ENCODE peak calls at places on chromosomes 13 and 19, in nine cellular contexts. One of them, this sample, is unnamed.

GRCh38 chr13:30577381-30577780 is 40.3 kb upstream of the USPL1 start:
- DNase-seq in activated T-cell treated with anti-CD3 and anti-CD28 coated beads for 1 hour: no peak
- DNase-seq in stimulated activated CD4-positive, alpha-beta T cell treated with anti-CD3 and anti-CD28 coated beads, Interleukin-2, amount 100 ng/mL, for 48 hours: peak; percentile 16
- DNase-seq in pancreas: no peak
- DNase-seq in LoVo: peak; percentile 75
- DNase-seq in mucosa of descending colon: no peak
- DNase-seq in WTC11: no peak
- DNase-seq in spleen: no peak
- DNase-seq in activated CD4-positive, alpha-beta memory T cell treated with anti-CD3 and anti-CD28 coated beads for 36 hours: peak; percentile 80
- DNase-seq in this sample: no peak

GRCh38 chr13:42497798-42498197 is 76.2 kb upstream of the TNFSF11 start:
- DNase-seq in activated T-cell treated with anti-CD3 and anti-CD28 coated beads for 1 hour: no peak
- DNase-seq in stimulated activated CD4-positive, alpha-beta T cell treated with anti-CD3 and anti-CD28 coated beads, Interleukin-2, amount 100 ng/mL, for 48 hours: no peak
- DNase-seq in pancreas: no peak
- DNase-seq in LoVo: no peak
- DNase-seq in mucosa of descending colon: no peak
- DNase-seq in WTC11: no peak
- DNase-seq in spleen: no peak
- DNase-seq in activated CD4-positive, alpha-beta memory T cell treated with anti-CD3 and anti-CD28 coated beads for 36 hours: peak; percentile 65
- DNase-seq in this sample: no peak

GRCh38 chr13:98345103-98345899 is 168.2 kb upstream of the RNF113B start:
- DNase-seq in activated T-cell treated with anti-CD3 and anti-CD28 coated beads for 1 hour: no peak
- DNase-seq in stimulated activated CD4-positive, alpha-beta T cell treated with anti-CD3 and anti-CD28 coated beads, Interleukin-2, amount 100 ng/mL, for 48 hours: no peak
- DNase-seq in pancreas: no peak
- DNase-seq in LoVo: no peak
- DNase-seq in mucosa of descending colon: no peak
- DNase-seq in WTC11: no peak
- DNase-seq in spleen: no peak
- DNase-seq in activated CD4-positive, alpha-beta memory T cell treated with anti-CD3 and anti-CD28 coated beads for 36 hours: peak; percentile 12
- DNase-seq in this sample: no peak

GRCh38 chr19:23075031-23075733 is 41.6 kb upstream of the ZNF730 start:
- DNase-seq in activated T-cell treated with anti-CD3 and anti-CD28 coated beads for 1 hour: no peak
- DNase-seq in stimulated activated CD4-positive, alpha-beta T cell treated with anti-CD3 and anti-CD28 coated beads, Interleukin-2, amount 100 ng/mL, for 48 hours: no peak
- DNase-seq in pancreas: peak; percentile 48
- DNase-seq in LoVo: no peak
- DNase-seq in mucosa of descending colon: peak; percentile 54
- DNase-seq in WTC11: peak; percentile 92
- DNase-seq in spleen: peak; percentile 71
- DNase-seq in activated CD4-positive, alpha-beta memory T cell treated with anti-CD3 and anti-CD28 coated beads for 36 hours: peak; percentile 10
- DNase-seq in this sample: no peak

GRCh38 chr19:17686592-17687042 is 1.5 kb downstream of the UNC13A start:
- DNase-seq in activated T-cell treated with anti-CD3 and anti-CD28 coated beads for 1 hour: no peak
- DNase-seq in stimulated activated CD4-positive, alpha-beta T cell treated with anti-CD3 and anti-CD28 coated beads, Interleukin-2, amount 100 ng/mL, for 48 hours: no peak
- DNase-seq in pancreas: peak; percentile 53
- DNase-seq in LoVo: no peak
- DNase-seq in mucosa of descending colon: no peak
- DNase-seq in WTC11: peak; percentile 84
- DNase-seq in spleen: no peak
- DNase-seq in activated CD4-positive, alpha-beta memory T cell treated with anti-CD3 and anti-CD28 coated beads for 36 hours: peak; percentile 20
- DNase-seq in this sample: no peak

GRCh38 chr19:29188704-29189375 is 24.1 kb downstream of the UQCRFS1 start:
- DNase-seq in activated T-cell treated with anti-CD3 and anti-CD28 coated beads for 1 hour: no peak
- DNase-seq in stimulated activated CD4-positive, alpha-beta T cell treated with anti-CD3 and anti-CD28 coated beads, Interleukin-2, amount 100 ng/mL, for 48 hours: no peak
- DNase-seq in pancreas: no peak
- DNase-seq in LoVo: no peak
- DNase-seq in mucosa of descending colon: no peak
- DNase-seq in WTC11: no peak
- DNase-seq in spleen: no peak
- DNase-seq in activated CD4-positive, alpha-beta memory T cell treated with anti-CD3 and anti-CD28 coated beads for 36 hours: no peak
- DNase-seq in this sample: no peak

GRCh38 chr13:94169783-94170513 is 309.5 kb downstream of the DCT start:
- DNase-seq in activated T-cell treated with anti-CD3 and anti-CD28 coated beads for 1 hour: no peak
- DNase-seq in stimulated activated CD4-positive, alpha-beta T cell treated with anti-CD3 and anti-CD28 coated beads, Interleukin-2, amount 100 ng/mL, for 48 hours: no peak
- DNase-seq in pancreas: peak; percentile 22
- DNase-seq in LoVo: no peak
- DNase-seq in mucosa of descending colon: peak; percentile 44
- DNase-seq in WTC11: peak; percentile 15
- DNase-seq in spleen: no peak
- DNase-seq in activated CD4-positive, alpha-beta memory T cell treated with anti-CD3 and anti-CD28 coated beads for 36 hours: no peak
- DNase-seq in this sample: no peak

GRCh38 chr19:3176715-3177501 is 1.7 kb upstream of the S1PR4 start:
- DNase-seq in activated T-cell treated with anti-CD3 and anti-CD28 coated beads for 1 hour: peak; percentile 60
- DNase-seq in stimulated activated CD4-positive, alpha-beta T cell treated with anti-CD3 and anti-CD28 coated beads, Interleukin-2, amount 100 ng/mL, for 48 hours: peak; percentile 59
- DNase-seq in pancreas: peak; percentile 74
- DNase-seq in LoVo: peak; percentile 84
- DNase-seq in mucosa of descending colon: peak; percentile 80
- DNase-seq in WTC11: no peak
- DNase-seq in spleen: peak; percentile 87
- DNase-seq in activated CD4-positive, alpha-beta memory T cell treated with anti-CD3 and anti-CD28 coated beads for 36 hours: peak; percentile 84
- DNase-seq in this sample: no peak

GRCh38 chr19:956747-957451 is 27.2 kb upstream of the WDR18 start:
- DNase-seq in activated T-cell treated with anti-CD3 and anti-CD28 coated beads for 1 hour: no peak
- DNase-seq in stimulated activated CD4-positive, alpha-beta T cell treated with anti-CD3 and anti-CD28 coated beads, Interleukin-2, amount 100 ng/mL, for 48 hours: no peak
- DNase-seq in pancreas: peak; percentile 60
- DNase-seq in LoVo: no peak
- DNase-seq in mucosa of descending colon: no peak
- DNase-seq in WTC11: peak; percentile 45
- DNase-seq in spleen: no peak
- DNase-seq in activated CD4-positive, alpha-beta memory T cell treated with anti-CD3 and anti-CD28 coated beads for 36 hours: no peak
- DNase-seq in this sample: no peak

GRCh38 chr19:19275166-19275565 is 2.1 kb upstream of the TM6SF2 start:
- DNase-seq in activated T-cell treated with anti-CD3 and anti-CD28 coated beads for 1 hour: no peak
- DNase-seq in stimulated activated CD4-positive, alpha-beta T cell treated with anti-CD3 and anti-CD28 coated beads, Interleukin-2, amount 100 ng/mL, for 48 hours: no peak
- DNase-seq in pancreas: peak; percentile 61
- DNase-seq in LoVo: no peak
- DNase-seq in mucosa of descending colon: no peak
- DNase-seq in WTC11: no peak
- DNase-seq in spleen: no peak
- DNase-seq in activated CD4-positive, alpha-beta memory T cell treated with anti-CD3 and anti-CD28 coated beads for 36 hours: no peak
- DNase-seq in this sample: no peak

GRCh38 chr13:73596382-73596781 is 537.6 kb downstream of the KLF5 start:
- DNase-seq in activated T-cell treated with anti-CD3 and anti-CD28 coated beads for 1 hour: no peak
- DNase-seq in stimulated activated CD4-positive, alpha-beta T cell treated with anti-CD3 and anti-CD28 coated beads, Interleukin-2, amount 100 ng/mL, for 48 hours: no peak
- DNase-seq in pancreas: no peak
- DNase-seq in LoVo: no peak
- DNase-seq in mucosa of descending colon: no peak
- DNase-seq in WTC11: no peak
- DNase-seq in spleen: no peak
- DNase-seq in activated CD4-positive, alpha-beta memory T cell treated with anti-CD3 and anti-CD28 coated beads for 36 hours: no peak
- DNase-seq in this sample: no peak

GRCh38 chr19:29457413-29457812 is 68.4 kb upstream of the VSTM2B start:
- DNase-seq in activated T-cell treated with anti-CD3 and anti-CD28 coated beads for 1 hour: no peak
- DNase-seq in stimulated activated CD4-positive, alpha-beta T cell treated with anti-CD3 and anti-CD28 coated beads, Interleukin-2, amount 100 ng/mL, for 48 hours: no peak
- DNase-seq in pancreas: no peak
- DNase-seq in LoVo: no peak
- DNase-seq in mucosa of descending colon: no peak
- DNase-seq in WTC11: no peak
- DNase-seq in spleen: no peak
- DNase-seq in activated CD4-positive, alpha-beta memory T cell treated with anti-CD3 and anti-CD28 coated beads for 36 hours: no peak
- DNase-seq in this sample: no peak

GRCh38 chr13:114099191-114099590 is 33.2 kb downstream of the RASA3 start:
- DNase-seq in activated T-cell treated with anti-CD3 and anti-CD28 coated beads for 1 hour: no peak
- DNase-seq in stimulated activated CD4-positive, alpha-beta T cell treated with anti-CD3 and anti-CD28 coated beads, Interleukin-2, amount 100 ng/mL, for 48 hours: no peak
- DNase-seq in pancreas: peak; percentile 75
- DNase-seq in LoVo: peak; percentile 29
- DNase-seq in mucosa of descending colon: peak; percentile 73
- DNase-seq in WTC11: peak; percentile 24
- DNase-seq in spleen: peak; percentile 75
- DNase-seq in activated CD4-positive, alpha-beta memory T cell treated with anti-CD3 and anti-CD28 coated beads for 36 hours: peak; percentile 39
- DNase-seq in this sample: no peak

GRCh38 chr19:18160792-18161690 is 8.1 kb downstream of the PIK3R2 start:
- DNase-seq in activated T-cell treated with anti-CD3 and anti-CD28 coated beads for 1 hour: peak; percentile 81
- DNase-seq in stimulated activated CD4-positive, alpha-beta T cell treated with anti-CD3 and anti-CD28 coated beads, Interleukin-2, amount 100 ng/mL, for 48 hours: peak; percentile 89
- DNase-seq in pancreas: peak; percentile 91
- DNase-seq in LoVo: peak; percentile 79
- DNase-seq in mucosa of descending colon: peak; percentile 77
- DNase-seq in WTC11: peak; percentile 77
- DNase-seq in spleen: peak; percentile 96
- DNase-seq in activated CD4-positive, alpha-beta memory T cell treated with anti-CD3 and anti-CD28 coated beads for 36 hours: peak; percentile 84
- DNase-seq in this sample: peak; percentile 90

GRCh38 chr13:51223284-51224270 is 1.4 kb downstream of the FAM124A start:
- DNase-seq in activated T-cell treated with anti-CD3 and anti-CD28 coated beads for 1 hour: no peak
- DNase-seq in stimulated activated CD4-positive, alpha-beta T cell treated with anti-CD3 and anti-CD28 coated beads, Interleukin-2, amount 100 ng/mL, for 48 hours: no peak
- DNase-seq in pancreas: no peak
- DNase-seq in LoVo: no peak
- DNase-seq in mucosa of descending colon: no peak
- DNase-seq in WTC11: no peak
- DNase-seq in spleen: no peak
- DNase-seq in activated CD4-positive, alpha-beta memory T cell treated with anti-CD3 and anti-CD28 coated beads for 36 hours: no peak
- DNase-seq in this sample: no peak

GRCh38 chr19:2782357-2782935 is 627 bp downstream of the SGTA start:
- DNase-seq in activated T-cell treated with anti-CD3 and anti-CD28 coated beads for 1 hour: no peak
- DNase-seq in stimulated activated CD4-positive, alpha-beta T cell treated with anti-CD3 and anti-CD28 coated beads, Interleukin-2, amount 100 ng/mL, for 48 hours: no peak
- DNase-seq in pancreas: no peak
- DNase-seq in LoVo: no peak
- DNase-seq in mucosa of descending colon: no peak
- DNase-seq in WTC11: no peak
- DNase-seq in spleen: no peak
- DNase-seq in activated CD4-positive, alpha-beta memory T cell treated with anti-CD3 and anti-CD28 coated beads for 36 hours: peak; percentile 38
- DNase-seq in this sample: peak; percentile 23

GRCh38 chr13:76860706-76861105 is 25.5 kb downstream of the KCTD12 start:
- DNase-seq in activated T-cell treated with anti-CD3 and anti-CD28 coated beads for 1 hour: no peak
- DNase-seq in stimulated activated CD4-positive, alpha-beta T cell treated with anti-CD3 and anti-CD28 coated beads, Interleukin-2, amount 100 ng/mL, for 48 hours: no peak
- DNase-seq in pancreas: no peak
- DNase-seq in LoVo: no peak
- DNase-seq in mucosa of descending colon: no peak
- DNase-seq in WTC11: no peak
- DNase-seq in spleen: no peak
- DNase-seq in activated CD4-positive, alpha-beta memory T cell treated with anti-CD3 and anti-CD28 coated beads for 36 hours: no peak
- DNase-seq in this sample: no peak

GRCh38 chr13:89577301-89577700 is 1770.2 kb upstream of the MIR17HG start:
- DNase-seq in activated T-cell treated with anti-CD3 and anti-CD28 coated beads for 1 hour: no peak
- DNase-seq in stimulated activated CD4-positive, alpha-beta T cell treated with anti-CD3 and anti-CD28 coated beads, Interleukin-2, amount 100 ng/mL, for 48 hours: no peak
- DNase-seq in pancreas: no peak
- DNase-seq in LoVo: no peak
- DNase-seq in mucosa of descending colon: no peak
- DNase-seq in WTC11: no peak
- DNase-seq in spleen: no peak
- DNase-seq in activated CD4-positive, alpha-beta memory T cell treated with anti-CD3 and anti-CD28 coated beads for 36 hours: no peak
- DNase-seq in this sample: no peak

GRCh38 chr19:12705169-12705568 is 8.7 kb upstream of the FBXW9 start:
- DNase-seq in activated T-cell treated with anti-CD3 and anti-CD28 coated beads for 1 hour: no peak
- DNase-seq in stimulated activated CD4-positive, alpha-beta T cell treated with anti-CD3 and anti-CD28 coated beads, Interleukin-2, amount 100 ng/mL, for 48 hours: no peak
- DNase-seq in pancreas: no peak
- DNase-seq in LoVo: no peak
- DNase-seq in mucosa of descending colon: no peak
- DNase-seq in WTC11: no peak
- DNase-seq in spleen: no peak
- DNase-seq in activated CD4-positive, alpha-beta memory T cell treated with anti-CD3 and anti-CD28 coated beads for 36 hours: no peak
- DNase-seq in this sample: no peak

GRCh38 chr13:52750713-52751112 is 11.1 kb upstream of the CNMD start:
- DNase-seq in activated T-cell treated with anti-CD3 and anti-CD28 coated beads for 1 hour: no peak
- DNase-seq in stimulated activated CD4-positive, alpha-beta T cell treated with anti-CD3 and anti-CD28 coated beads, Interleukin-2, amount 100 ng/mL, for 48 hours: no peak
- DNase-seq in pancreas: no peak
- DNase-seq in LoVo: no peak
- DNase-seq in mucosa of descending colon: no peak
- DNase-seq in WTC11: no peak
- DNase-seq in spleen: no peak
- DNase-seq in activated CD4-positive, alpha-beta memory T cell treated with anti-CD3 and anti-CD28 coated beads for 36 hours: no peak
- DNase-seq in this sample: no peak

GRCh38 chr13:26538363-26539317 is 18.8 kb upstream of the WASF3 start:
- DNase-seq in activated T-cell treated with anti-CD3 and anti-CD28 coated beads for 1 hour: no peak
- DNase-seq in stimulated activated CD4-positive, alpha-beta T cell treated with anti-CD3 and anti-CD28 coated beads, Interleukin-2, amount 100 ng/mL, for 48 hours: no peak
- DNase-seq in pancreas: no peak
- DNase-seq in LoVo: no peak
- DNase-seq in mucosa of descending colon: no peak
- DNase-seq in WTC11: no peak
- DNase-seq in spleen: no peak
- DNase-seq in activated CD4-positive, alpha-beta memory T cell treated with anti-CD3 and anti-CD28 coated beads for 36 hours: no peak
- DNase-seq in this sample: no peak

GRCh38 chr13:29551214-29551613 is 44.3 kb downstream of the SLC7A1 start:
- DNase-seq in activated T-cell treated with anti-CD3 and anti-CD28 coated beads for 1 hour: no peak
- DNase-seq in stimulated activated CD4-positive, alpha-beta T cell treated with anti-CD3 and anti-CD28 coated beads, Interleukin-2, amount 100 ng/mL, for 48 hours: no peak
- DNase-seq in pancreas: no peak
- DNase-seq in LoVo: no peak
- DNase-seq in mucosa of descending colon: no peak
- DNase-seq in WTC11: no peak
- DNase-seq in spleen: no peak
- DNase-seq in activated CD4-positive, alpha-beta memory T cell treated with anti-CD3 and anti-CD28 coated beads for 36 hours: no peak
- DNase-seq in this sample: no peak

GRCh38 chr13:78029891-78030290 is 111.3 kb upstream of the EDNRB start:
- DNase-seq in activated T-cell treated with anti-CD3 and anti-CD28 coated beads for 1 hour: no peak
- DNase-seq in stimulated activated CD4-positive, alpha-beta T cell treated with anti-CD3 and anti-CD28 coated beads, Interleukin-2, amount 100 ng/mL, for 48 hours: no peak
- DNase-seq in pancreas: no peak
- DNase-seq in LoVo: no peak
- DNase-seq in mucosa of descending colon: no peak
- DNase-seq in WTC11: no peak
- DNase-seq in spleen: no peak
- DNase-seq in activated CD4-positive, alpha-beta memory T cell treated with anti-CD3 and anti-CD28 coated beads for 36 hours: no peak
- DNase-seq in this sample: no peak

This sample was measured in activated B cell treated with CpG ODN at 0.5 μM for 24 hours.